ENCODE peak calls at places on chromosomes 1 and 21, in six cellular contexts. N, X, M, C, P and I are unnamed samples.

GRCh38 chr21:31278511-31279155 is 65.4 kb downstream of the TIAM1 start:
- DNase-seq in X (no peak), N (no peak), M (no peak), P (no peak), C (no peak), I (no peak)

GRCh38 chr1:235502601-235503332 is 1.5 kb downstream of the B3GALNT2 start:
- DNase-seq in M (no peak), P (peak; percentile 22), X (no peak), C (peak; percentile 25), N (no peak), I (peak; percentile 47)

GRCh38 chr1:181043025-181043880 is 9.5 kb downstream of the MR1 start:
- DNase-seq in X (no peak), P (peak; percentile 37), M (no peak), N (no peak), C (no peak), I (no peak)

GRCh38 chr1:119893827-119894700 is 2.3 kb downstream of the ADAM30 start:
- DNase-seq in M (no peak), C (no peak), N (no peak), P (no peak), X (no peak), I (no peak)

GRCh38 chr1:198271467-198271866 is 114.7 kb downstream of the NEK7 start:
- DNase-seq in C (no peak), X (no peak), N (no peak), P (no peak), M (no peak), I (no peak)

GRCh38 chr1:200888349-200888838 is 6.3 kb upstream of the INAVA start:
- DNase-seq in P (peak; percentile 87), X (peak; percentile 68), C (peak; percentile 86), M (no peak), N (peak; percentile 53), I (no peak)

GRCh38 chr1:228287541-228288425 is 79.9 kb downstream of the OBSCN start:
- DNase-seq in M (no peak), C (no peak), X (no peak), P (no peak), N (no peak), I (no peak)

GRCh38 chr1:3735027-3735682 is 17.1 kb upstream of the CCDC27 start:
- DNase-seq in C (no peak), P (no peak), M (no peak), X (no peak), N (no peak), I (no peak)

GRCh38 chr1:101181930-101182329 is 54.9 kb upstream of the S1PR1 start:
- DNase-seq in N (no peak), X (no peak), M (no peak), P (no peak), C (no peak), I (no peak)

GRCh38 chr1:47755368-47755990 is 241.7 kb downstream of the TRABD2B start:
- DNase-seq in N (peak; percentile 37), C (peak; percentile 61), M (no peak), P (peak; percentile 64), X (peak; percentile 50), I (peak; percentile 45)

GRCh38 chr1:93681549-93682412 is at the start of gene BCAR3:
- DNase-seq in M (no peak), C (peak; percentile 83), P (peak; percentile 86), N (no peak), X (peak; percentile 17), I (peak; percentile 13)

GRCh38 chr1:243842154-243842553 is 7.9 kb downstream of the AKT3 start:
- DNase-seq in M (no peak), C (no peak), X (no peak), P (no peak), N (no peak), I (no peak)

GRCh38 chr1:175757381-175758015 is 14.1 kb upstream of the TNR start:
- DNase-seq in X (no peak), N (no peak), P (peak; percentile 63), M (no peak), C (peak; percentile 56), I (no peak)

GRCh38 chr1:43563779-43564616 is 33.3 kb downstream of the PTPRF start:
- DNase-seq in M (no peak), P (no peak), N (no peak), C (no peak), X (no peak), I (no peak)